ENCODE peak calls at places on chromosomes 1 and 21, in nine cellular contexts. L, H, Y, J, B, V, P, E and A are unnamed samples.

GRCh38 chr1:223230161-223230881 is 87.3 kb upstream of the TLR5 start:
- DNase-seq in E (peak), P (peak), V (peak), H (no peak), J (no peak), L (no peak), Y (peak), B (no peak), A (no peak)

GRCh38 chr1:43835141-43836021 is 98.2 kb upstream of the ARTN start:
- DNase-seq in E (peak), P (peak), V (no peak), L (no peak), B (no peak), Y (peak), H (no peak), J (peak), A (no peak)

GRCh38 chr1:162740755-162741154 is 49.7 kb upstream of the HSD17B7 start:
- DNase-seq in B (no peak), P (peak), H (no peak), J (no peak), V (no peak), Y (peak), L (no peak), E (no peak), A (no peak)

GRCh38 chr1:16026723-16027484 is 5.1 kb downstream of the CLCNKA start:
- DNase-seq in Y (no peak), V (peak), E (peak), J (no peak), P (no peak), L (peak), B (no peak), H (peak), A (peak)

GRCh38 chr1:168348146-168348709 is 67.6 kb downstream of the TBX19 start:
- DNase-seq in B (no peak), V (no peak), H (no peak), E (no peak), Y (no peak), P (no peak), L (no peak), J (peak), A (peak)

GRCh38 chr1:116151739-116152576 is 40.8 kb downstream of the MAB21L3 start:
- DNase-seq in J (peak), Y (peak), E (peak), B (peak), H (peak), L (peak), P (peak), V (peak), A (peak)

GRCh38 chr1:6338685-6339084 is 54.9 kb downstream of the ACOT7 start:
- DNase-seq in L (no peak), P (no peak), B (no peak), H (no peak), E (peak), V (no peak), Y (no peak), J (no peak), A (no peak)

GRCh38 chr1:18619467-18619835 is 11.2 kb upstream of the PAX7 start:
- DNase-seq in E (no peak), B (no peak), J (no peak), V (no peak), H (no peak), Y (no peak), L (no peak), P (no peak), A (no peak)

GRCh38 chr1:216005916-216006315 is 417.3 kb downstream of the USH2A start:
- DNase-seq in V (no peak), E (no peak), H (no peak), L (no peak), B (no peak), J (peak), P (peak), Y (peak), A (no peak)

GRCh38 chr1:40362699-40363098 is 10.8 kb upstream of the SMAP2 start:
- DNase-seq in V (no peak), L (no peak), P (peak), Y (peak), E (no peak), J (peak), H (no peak), B (no peak), A (no peak)

GRCh38 chr1:10471411-10472219 is 714 bp downstream of the DFFA start:
- DNase-seq in Y (peak), J (peak), V (no peak), B (no peak), P (peak), E (peak), L (no peak), H (no peak), A (no peak)

GRCh38 chr1:77858725-77859124 is 29.7 kb upstream of the NEXN start:
- DNase-seq in L (no peak), V (no peak), Y (no peak), H (no peak), P (no peak), E (no peak), J (no peak), B (no peak), A (no peak)

GRCh38 chr1:1664941-1665814 is 6.4 kb upstream of the CDK11B start:
- DNase-seq in B (peak), Y (no peak), P (no peak), L (no peak), V (no peak), H (no peak), J (no peak), E (no peak), A (no peak)

GRCh38 chr1:17314491-17314971 is 6.5 kb downstream of the PADI4 start:
- DNase-seq in P (no peak), V (no peak), L (no peak), Y (no peak), J (no peak), H (no peak), E (no peak), B (no peak), A (no peak)

GRCh38 chr1:155012052-155012546 is 9.5 kb downstream of the ZBTB7B start:
- DNase-seq in J (peak), L (no peak), V (peak), B (peak), H (peak), P (no peak), E (peak), Y (peak), A (no peak)

GRCh38 chr21:17650301-17650700 is 37.6 kb upstream of the BTG3 start:
- DNase-seq in H (no peak), E (no peak), Y (no peak), B (no peak), J (no peak), P (no peak), V (no peak), L (no peak), A (no peak)

GRCh38 chr1:10433790-10434189 is 3.6 kb downstream of the CENPS start:
- DNase-seq in V (no peak), Y (no peak), E (no peak), H (no peak), P (no peak), J (no peak), B (no peak), L (no peak), A (no peak)

GRCh38 chr1:156419863-156420208 is 50.8 kb downstream of the RHBG start:
- DNase-seq in L (no peak), H (peak), Y (no peak), P (no peak), V (peak), E (peak), B (no peak), J (no peak), A (no peak)

GRCh38 chr1:236166041-236166440 is 23.7 kb downstream of the GPR137B start:
- DNase-seq in P (no peak), J (no peak), Y (no peak), E (no peak), H (no peak), L (no peak), V (no peak), B (peak), A (no peak)

GRCh38 chr1:212218065-212218464 is 67.1 kb upstream of the PPP2R5A start:
- DNase-seq in L (no peak), J (no peak), E (no peak), V (no peak), P (no peak), B (no peak), H (no peak), Y (no peak), A (no peak)

GRCh38 chr1:116268211-116268610 is 104.8 kb upstream of the ATP1A1 start:
- DNase-seq in E (no peak), J (peak), H (no peak), V (no peak), P (no peak), B (peak), Y (peak), L (peak), A (no peak)

GRCh38 chr1:232059726-232060360 is 433.3 kb downstream of the DISC1 start:
- DNase-seq in J (no peak), V (no peak), L (no peak), B (no peak), P (no peak), E (no peak), H (no peak), Y (no peak), A (no peak)

GRCh38 chr1:36108314-36108713 is 16.7 kb downstream of the COL8A2 start:
- DNase-seq in J (no peak), E (no peak), B (peak), H (no peak), V (no peak), L (no peak), Y (peak), P (no peak), A (no peak)

GRCh38 chr21:44315691-44316208 is 15.9 kb downstream of the PFKL start:
- DNase-seq in J (no peak), P (no peak), H (no peak), E (no peak), B (no peak), L (no peak), V (no peak), Y (no peak), A (no peak)

GRCh38 chr1:2942410-2942809 is 78.9 kb upstream of the ACTRT2 start:
- DNase-seq in L (no peak), V (no peak), J (no peak), E (no peak), Y (no peak), H (no peak), P (no peak), B (no peak), A (no peak)

GRCh38 chr1:59151860-59152259 is 145.0 kb upstream of the FGGY start:
- DNase-seq in J (no peak), E (no peak), V (no peak), P (peak), B (no peak), H (no peak), L (no peak), Y (peak), A (no peak)

GRCh38 chr1:115665746-115666145 is 24.0 kb downstream of the VANGL1 start:
- DNase-seq in B (no peak), P (no peak), E (no peak), V (no peak), L (no peak), H (no peak), J (no peak), Y (no peak), A (no peak)

GRCh38 chr1:53343831-53344668 is 16.2 kb upstream of the LRP8 start:
- DNase-seq in E (peak), L (no peak), Y (peak), J (no peak), H (no peak), P (peak), B (peak), V (no peak), A (no peak)

GRCh38 chr1:154483941-154484803 is 17.8 kb upstream of the TDRD10 start:
- DNase-seq in V (no peak), L (no peak), B (no peak), J (peak), H (no peak), Y (peak), P (peak), E (no peak), A (no peak)

GRCh38 chr1:35646043-35646442 is 4.7 kb upstream of the PSMB2 start:
- DNase-seq in V (no peak), E (peak), J (no peak), H (no peak), P (no peak), B (no peak), Y (peak), L (no peak), A (no peak)

GRCh38 chr21:14602418-14602987 is 56.4 kb upstream of the SAMSN1 start:
- DNase-seq in Y (peak), B (no peak), J (no peak), H (no peak), L (no peak), P (no peak), E (no peak), V (no peak), A (no peak)

GRCh38 chr1:220281159-220281574 is 8.9 kb upstream of the RAB3GAP2 start:
- DNase-seq in Y (peak), J (peak), L (no peak), H (no peak), E (no peak), V (no peak), B (no peak), P (peak), A (no peak)